ENCODE peak calls at places on chromosomes 12 and 14, in nine cellular contexts. Q, O, S, V, K, R, N, B and L are unnamed samples. For H3K27me3, the result is how much of the 10 kb centered on the place peaks cover.

GRCh38 chr12:122793685-122794106 is 19.3 kb downstream of the CCDC62 start:
- DNase-seq in Q (no peak), K (no peak), O (no peak), V (peak), R (peak), S (no peak), B (peak), N (no peak), L (no peak)

GRCh38 chr14:78254911-78255431 is 84.8 kb downstream of the NRXN3 start:
- DNase-seq in K (no peak), R (no peak), B (no peak), O (no peak), V (no peak), S (no peak), Q (no peak), N (no peak), L (peak)

GRCh38 chr14:80564051-80564450 is 352.7 kb upstream of the DIO2 start:
- DNase-seq in K (no peak), S (no peak), V (no peak), B (no peak), N (no peak), Q (no peak), O (no peak), R (no peak), L (no peak)

GRCh38 chr14:56117765-56118610 is at the start of gene PELI2:
- DNase-seq in R (peak), V (peak), B (peak), N (peak), Q (no peak), K (peak), O (peak), S (peak), L (no peak)

GRCh38 chr12:93164103-93164880 is 213.4 kb upstream of the NUDT4 start:
- DNase-seq in K (no peak), V (no peak), S (no peak), O (no peak), N (no peak), Q (no peak), B (no peak), R (peak), L (no peak)

GRCh38 chr14:89359477-89360222 is 57.4 kb downstream of the FOXN3 start:
- DNase-seq in V (no peak), Q (peak), R (peak), S (no peak), N (no peak), K (peak), B (no peak), O (no peak), L (no peak)

GRCh38 chr14:37587438-37587837 is 7.6 kb downstream of the FOXA1 start:
- DNase-seq in V (no peak), O (no peak), K (no peak), N (no peak), S (no peak), R (no peak), Q (no peak), B (no peak), L (no peak)

GRCh38 chr14:95935228-95935822 is 58.7 kb downstream of the TUNAR start:
- DNase-seq in K (no peak), O (no peak), B (peak), Q (no peak), V (no peak), S (no peak), R (no peak), N (no peak), L (no peak)

GRCh38 chr12:16056910-16057309 is 145.8 kb downstream of the DERA start:
- DNase-seq in R (no peak), V (no peak), O (no peak), K (no peak), Q (no peak), N (no peak), B (no peak), S (no peak), L (no peak)

DNA sequence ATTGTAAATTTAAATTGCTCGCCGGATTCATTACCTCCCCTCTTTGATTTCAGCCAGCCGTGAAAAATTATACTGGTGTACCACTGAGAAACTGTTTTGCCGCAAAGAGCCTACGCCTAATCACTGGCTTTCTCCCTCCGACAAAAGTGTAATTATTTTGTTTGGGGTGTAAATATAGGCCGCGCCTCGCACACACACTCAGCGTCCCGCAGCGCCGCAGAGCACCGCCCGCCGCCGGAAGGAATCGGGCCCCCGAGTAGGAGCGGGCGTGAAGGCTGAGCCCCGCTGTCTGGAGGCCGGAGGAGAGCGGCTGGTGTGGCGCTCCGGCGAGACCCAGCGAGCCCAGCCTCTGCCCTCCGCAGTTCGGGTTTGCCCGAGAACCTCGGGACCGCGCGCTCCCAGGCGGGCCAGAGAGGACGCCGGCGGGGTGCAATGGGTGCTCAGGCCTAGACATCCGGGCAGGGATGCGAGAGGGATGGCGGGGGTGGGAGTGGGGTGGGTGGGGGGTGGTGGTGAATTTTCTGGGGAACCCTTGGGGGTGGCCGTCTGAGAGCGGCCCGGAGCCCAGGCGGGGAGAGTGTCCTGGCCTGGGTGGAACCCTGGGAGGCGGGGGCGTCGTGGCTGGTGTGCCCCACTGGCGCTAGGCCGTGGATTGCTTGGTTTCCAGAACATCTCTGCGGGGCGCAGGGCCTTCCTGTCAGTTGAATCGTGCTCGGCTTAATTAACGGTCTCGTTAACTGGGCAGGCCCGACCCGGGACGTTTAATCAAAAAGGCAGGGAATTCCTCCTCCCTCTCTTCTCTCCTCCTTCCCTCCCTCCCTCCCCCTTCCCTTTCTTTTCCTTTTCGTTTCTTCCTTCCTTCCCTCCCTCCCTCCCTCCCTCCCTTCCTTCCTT is 4.7 kb upstream of the LHX5 start:
- DNase-seq in S (no peak), O (no peak), V (no peak), Q (no peak), N (no peak), B (no peak), K (no peak), R (no peak), L (no peak)
- H3K27me3 ChIP-seq in S (under half), O (half or more), V (under half), Q (under half), N (under half), B (half or more), K (under half), R (half or more), L (half or more)

DNA sequence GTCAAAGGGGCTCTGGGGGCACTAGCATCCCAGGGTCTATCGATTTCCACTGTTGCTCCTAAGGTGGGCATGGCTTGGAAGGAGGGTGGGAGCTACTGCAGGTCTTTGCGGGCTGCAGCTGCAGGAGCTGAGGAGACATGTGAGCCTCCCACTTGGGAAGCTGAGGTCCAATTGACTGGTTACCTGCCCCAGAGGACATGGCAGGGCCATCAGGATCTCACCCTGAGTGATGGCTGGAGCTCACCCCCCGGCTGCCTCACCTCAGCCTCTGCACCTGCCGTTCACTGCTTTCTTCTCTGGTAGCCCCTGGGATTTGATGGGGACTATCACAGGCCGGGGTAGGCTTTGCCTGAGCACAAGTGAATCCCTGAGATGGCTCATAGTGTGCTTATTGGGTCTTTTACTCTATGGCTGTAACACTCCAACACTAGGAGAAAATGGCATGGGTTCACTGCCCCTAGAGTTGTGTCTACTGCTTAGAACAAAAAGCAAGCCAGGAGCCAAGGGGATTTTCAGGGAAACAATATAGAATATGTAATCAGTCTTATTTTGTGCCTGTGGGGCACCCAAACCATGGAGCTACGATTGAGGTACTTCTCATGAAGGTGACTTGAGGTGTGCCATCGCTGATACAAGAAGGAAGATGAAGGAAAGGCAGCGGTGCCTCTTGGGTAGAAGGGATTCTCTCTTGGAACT is 3.2 kb upstream of the KRT4 start:
- DNase-seq in R (no peak), S (no peak), B (no peak), K (no peak), N (no peak), V (no peak), Q (no peak), O (no peak), L (no peak)
- H3K27me3 ChIP-seq in R (under half), S (under half), B (under half), K (under half), N (under half), V (under half), Q (under half), O (under half), L (under half)

DNA sequence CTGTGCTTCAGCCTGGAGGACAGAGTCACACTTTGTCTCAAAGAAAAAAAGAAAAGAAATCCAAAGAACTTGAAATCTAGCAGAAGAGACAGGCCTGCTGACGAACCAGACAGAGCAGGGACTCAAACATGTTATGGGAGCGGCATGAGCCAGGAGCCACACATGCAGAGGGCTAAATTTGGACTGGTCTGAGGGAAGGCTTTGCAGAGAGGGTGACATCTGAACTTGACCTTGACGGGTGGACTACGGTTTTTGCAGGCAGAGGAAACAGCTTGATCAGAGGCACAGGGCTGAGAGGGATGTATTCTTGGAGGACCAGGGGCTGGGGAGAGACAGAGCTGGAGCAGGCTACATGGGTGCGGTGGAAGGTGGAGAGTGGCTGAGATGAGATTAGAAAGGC is 20.5 kb upstream of the SLC24A4 start:
- DNase-seq in K (no peak), V (no peak), O (no peak), B (no peak), R (no peak), S (no peak), N (no peak), Q (no peak), L (no peak)
- H3K27me3 ChIP-seq in K (under half), V (under half), O (under half), B (under half), R (under half), S (under half), N (under half), Q (under half), L (under half)

GRCh38 chr14:60634153-60634552 is 15.1 kb downstream of the SIX1 start:
- DNase-seq in K (no peak), Q (no peak), S (no peak), B (no peak), O (no peak), V (no peak), N (no peak), R (no peak), L (no peak)

GRCh38 chr14:60639677-60640076 is 9.6 kb downstream of the SIX1 start:
- DNase-seq in B (no peak), S (no peak), N (no peak), O (no peak), K (no peak), R (no peak), V (no peak), Q (no peak), L (no peak)

GRCh38 chr14:60637490-60638452 is 11.5 kb downstream of the SIX1 start:
- DNase-seq in K (no peak), O (no peak), N (no peak), R (no peak), V (no peak), S (no peak), Q (no peak), B (peak), L (no peak)

GRCh38 chr14:60640859-60641721 is 8.2 kb downstream of the SIX1 start:
- DNase-seq in Q (no peak), R (no peak), N (no peak), S (no peak), O (no peak), V (no peak), B (peak), K (no peak), L (no peak)

GRCh38 chr14:60637138-60637489 is 12.2 kb downstream of the SIX1 start:
- DNase-seq in V (no peak), O (no peak), N (no peak), R (no peak), Q (no peak), S (no peak), K (no peak), B (no peak), L (no peak)
- H3K27me3 ChIP-seq in V (under half), O (half or more), N (under half), R (half or more), Q (half or more), S (under half), K (under half), B (under half), L (under half)

GRCh38 chr14:23575086-23575485 is 3.5 kb downstream of the JPH4 start:
- DNase-seq in R (no peak), N (no peak), O (no peak), K (no peak), V (no peak), B (no peak), S (no peak), Q (no peak), L (no peak)
- H3K27me3 ChIP-seq in R (under half), N (under half), O (under half), K (under half), V (under half), B (under half), S (under half), Q (under half), L (half or more)

GRCh38 chr12:88951860-88952483 is 371.7 kb upstream of the KITLG start:
- DNase-seq in R (no peak), O (no peak), V (no peak), B (peak), S (no peak), Q (no peak), K (no peak), N (no peak), L (no peak)

GRCh38 chr12:88951177-88951576 is 370.9 kb upstream of the KITLG start:
- DNase-seq in N (no peak), Q (no peak), O (no peak), B (no peak), K (no peak), R (no peak), V (no peak), S (no peak), L (no peak)

GRCh38 chr12:88955541-88955940 is 375.3 kb upstream of the KITLG start:
- DNase-seq in K (no peak), Q (no peak), O (no peak), N (no peak), B (no peak), S (no peak), R (no peak), V (no peak), L (no peak)

GRCh38 chr12:88953029-88953586 is 372.8 kb upstream of the KITLG start:
- DNase-seq in R (no peak), S (no peak), N (no peak), O (no peak), V (no peak), Q (no peak), K (no peak), B (no peak), L (no peak)

GRCh38 chr12:88952543-88952942 is 372.3 kb upstream of the KITLG start:
- DNase-seq in K (no peak), N (no peak), O (no peak), S (no peak), V (no peak), R (peak), Q (no peak), B (no peak), L (no peak)
- H3K27me3 ChIP-seq in K (under half), N (under half), O (under half), S (under half), V (under half), R (under half), Q (under half), B (under half), L (under half)

GRCh38 chr14:20632448-20632830 is 9.1 kb downstream of the OR6S1 start:
- DNase-seq in V (no peak), K (no peak), B (no peak), R (no peak), Q (no peak), S (no peak), N (no peak), O (no peak), L (no peak)
- H3K27me3 ChIP-seq in V (under half), K (under half), B (under half), R (under half), Q (under half), S (under half), N (under half), O (under half), L (under half)

GRCh38 chr14:101558739-101559240 is 2.5 kb upstream of the DIO3 start:
- DNase-seq in N (peak), B (no peak), V (no peak), Q (no peak), S (no peak), O (no peak), K (no peak), R (no peak), L (no peak)

GRCh38 chr14:101559250-101559623 is 2.1 kb upstream of the DIO3 start:
- DNase-seq in S (no peak), K (no peak), N (no peak), O (no peak), B (no peak), R (no peak), Q (no peak), V (no peak), L (no peak)

GRCh38 chr14:101561145-101561896 is at the start of gene DIO3:
- DNase-seq in O (no peak), N (peak), V (no peak), Q (no peak), K (no peak), S (no peak), B (peak), R (peak), L (no peak)

GRCh38 chr14:101560534-101561113 is 671 bp upstream of the DIO3 start:
- DNase-seq in O (no peak), R (no peak), V (no peak), N (no peak), S (no peak), Q (no peak), K (no peak), B (no peak), L (no peak)

GRCh38 chr14:101559624-101560533 is 1.4 kb upstream of the DIO3 start:
- DNase-seq in B (no peak), V (no peak), Q (no peak), S (peak), O (no peak), N (peak), R (no peak), K (no peak), L (no peak)
- H3K27me3 ChIP-seq in B (half or more), V (under half), Q (under half), S (under half), O (half or more), N (under half), R (under half), K (under half), L (half or more)

GRCh38 chr12:51872689-51872981 is 15.3 kb upstream of the ANKRD33 start:
- DNase-seq in N (no peak), S (no peak), O (no peak), B (no peak), V (no peak), K (no peak), R (no peak), Q (no peak), L (no peak)

GRCh38 chr12:51869490-51869865 is 18.4 kb upstream of the ANKRD33 start:
- DNase-seq in K (peak), S (no peak), Q (no peak), R (no peak), N (no peak), B (no peak), O (peak), V (no peak), L (no peak)

GRCh38 chr12:51871918-51872688 is 15.8 kb upstream of the ANKRD33 start:
- DNase-seq in S (no peak), R (no peak), B (no peak), V (no peak), N (no peak), Q (no peak), K (peak), O (peak), L (no peak)

GRCh38 chr12:51869931-51870330 is 18.0 kb upstream of the ANKRD33 start:
- DNase-seq in V (no peak), R (no peak), K (peak), S (no peak), Q (no peak), O (peak), B (no peak), N (no peak), L (no peak)

DNA sequence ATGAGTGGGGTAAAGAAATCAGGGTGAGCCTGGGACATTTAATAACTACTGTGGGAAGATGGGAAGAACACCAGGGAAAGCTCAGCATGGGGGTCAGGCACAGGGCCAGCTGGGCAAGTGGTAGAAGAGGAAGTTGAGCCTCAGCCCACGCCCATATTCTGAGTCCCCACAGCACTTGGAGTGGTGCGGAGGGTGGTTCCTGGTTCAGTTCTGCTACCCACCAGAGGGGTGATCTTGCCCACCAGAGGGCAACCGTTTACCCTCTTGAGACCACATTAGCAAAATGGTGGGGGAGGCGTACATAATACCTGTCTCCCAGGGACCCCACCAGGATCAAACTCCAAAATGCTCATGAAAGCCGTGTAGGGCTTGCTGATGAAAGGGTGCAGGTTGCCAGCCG is 16.8 kb upstream of the ANKRD33 start:
- DNase-seq in N (no peak), R (no peak), V (no peak), Q (no peak), B (no peak), K (peak), O (peak), S (no peak), L (no peak)
- H3K27me3 ChIP-seq in N (under half), R (under half), V (under half), Q (under half), B (under half), K (under half), O (under half), S (under half), L (under half)